ENCODE peak calls at places on chromosomes 6 and 20, in four cellular contexts. T is neuronal stem cell; N is CD8-positive, alpha-beta T cell; Z is transverse colon. A is an unnamed sample.
A peak's percentile ranks its signal among the peaks of the same experiment; 100 is the strongest.

GRCh38 chr20:46739441-46740213 is 30.2 kb downstream of the SLC2A10 start:
- DNase-seq in T (no peak), N (no peak), Z (no peak), A (no peak)

GRCh38 chr20:63051186-63051860 is 44.6 kb upstream of the BHLHE23 start:
- DNase-seq in T (no peak), N (no peak), Z (no peak), A (peak; percentile 39)

GRCh38 chr20:43925786-43926185 is 11.1 kb downstream of the TOX2 start:
- DNase-seq in T (no peak), N (no peak), Z (peak; percentile 40), A (no peak)

GRCh38 chr6:4316867-4317400 is 181.6 kb upstream of the ECI2 start:
- DNase-seq in T (no peak), N (no peak), Z (peak; percentile 71), A (peak; percentile 80)

GRCh38 chr20:47789081-47789998 is 4.1 kb upstream of the SULF2 start:
- DNase-seq in T (no peak), N (no peak), Z (no peak), A (no peak)

GRCh38 chr6:69487688-69488087 is 309.1 kb downstream of the LMBRD1 start:
- DNase-seq in T (no peak), N (no peak), Z (no peak), A (no peak)

GRCh38 chr20:53613748-53614147 is 20.1 kb upstream of the ZNF217 start:
- DNase-seq in T (no peak), N (no peak), Z (no peak), A (no peak)

GRCh38 chr6:72579865-72580264 is 42.0 kb upstream of the KCNQ5 start:
- DNase-seq in T (no peak), N (no peak), Z (no peak), A (no peak)

GRCh38 chr6:8589941-8590676 is 154.8 kb upstream of the SLC35B3 start:
- DNase-seq in T (no peak), N (no peak), Z (no peak), A (no peak)

GRCh38 chr6:100475554-100476325 is 11.0 kb upstream of the SIM1 start:
- DNase-seq in T (no peak), N (no peak), Z (no peak), A (no peak)

GRCh38 chr6:85679445-85680123 is 36.9 kb upstream of the SYNCRIP start:
- DNase-seq in T (no peak), N (no peak), Z (no peak), A (no peak)

GRCh38 chr6:34319471-34319885 is 70.7 kb upstream of the SMIM29 start:
- DNase-seq in T (no peak), N (no peak), Z (no peak), A (no peak)

GRCh38 chr6:225121-225721 is 67.1 kb upstream of the DUSP22 start:
- DNase-seq in T (no peak), N (peak; percentile 71), Z (no peak), A (no peak)

GRCh38 chr6:29926795-29927427 is 15.4 kb upstream of the HLA-A start:
- DNase-seq in T (no peak), N (peak; percentile 81), Z (peak; percentile 84), A (peak; percentile 89)

GRCh38 chr6:121242386-121242785 is 91.9 kb downstream of the TBC1D32 start:
- DNase-seq in T (no peak), N (no peak), Z (no peak), A (no peak)

DNA sequence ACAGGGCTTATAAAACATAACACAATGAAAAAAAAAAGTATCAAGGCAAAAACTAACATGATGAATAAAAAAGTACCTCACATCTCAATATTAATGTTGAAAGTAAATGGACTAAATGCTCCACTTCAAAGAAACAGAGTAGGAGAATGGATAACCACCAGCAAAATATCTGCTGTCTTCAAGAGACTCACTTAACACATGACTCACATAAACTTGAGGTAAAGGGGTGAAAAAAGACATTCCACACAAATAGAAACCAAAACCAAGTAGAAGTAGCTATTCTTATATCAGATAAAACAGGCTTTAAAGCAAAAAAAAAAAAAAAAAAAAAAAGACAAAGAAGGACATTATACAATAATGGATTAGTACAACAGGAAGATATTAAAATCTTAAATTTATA is 86.9 kb downstream of the TBC1D32 start:
- DNase-seq in T (no peak), N (no peak), Z (no peak), A (no peak)
- H3K9me3 ChIP-seq in T (no peaks in the 10 kb centered on the region), N (no peaks in the 10 kb centered on the region), Z (peaks cover 8% of the 10 kb centered on the region), A (peaks cover 2% of the 10 kb centered on the region)

DNA sequence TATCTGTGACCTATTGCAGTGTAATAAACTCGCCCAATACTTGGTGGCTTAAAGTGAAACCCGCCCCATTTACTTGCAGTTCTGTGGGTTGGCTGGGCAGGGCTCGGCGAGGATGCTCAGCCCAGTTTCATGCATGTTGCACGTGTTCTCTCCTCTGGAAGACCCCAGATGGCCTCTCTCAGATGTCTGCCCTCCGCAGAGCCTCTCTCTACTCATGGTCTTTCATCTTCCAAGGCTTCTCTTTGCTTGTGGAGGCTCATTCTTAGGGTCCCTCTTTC is 251.4 kb downstream of the SOD2 start:
- DNase-seq in T (no peak), N (no peak), Z (no peak), A (no peak)
- H3K9me3 ChIP-seq in T (no peaks in the 10 kb centered on the region), N (no peaks in the 10 kb centered on the region), Z (no peaks in the 10 kb centered on the region), A (no peaks in the 10 kb centered on the region)

DNA sequence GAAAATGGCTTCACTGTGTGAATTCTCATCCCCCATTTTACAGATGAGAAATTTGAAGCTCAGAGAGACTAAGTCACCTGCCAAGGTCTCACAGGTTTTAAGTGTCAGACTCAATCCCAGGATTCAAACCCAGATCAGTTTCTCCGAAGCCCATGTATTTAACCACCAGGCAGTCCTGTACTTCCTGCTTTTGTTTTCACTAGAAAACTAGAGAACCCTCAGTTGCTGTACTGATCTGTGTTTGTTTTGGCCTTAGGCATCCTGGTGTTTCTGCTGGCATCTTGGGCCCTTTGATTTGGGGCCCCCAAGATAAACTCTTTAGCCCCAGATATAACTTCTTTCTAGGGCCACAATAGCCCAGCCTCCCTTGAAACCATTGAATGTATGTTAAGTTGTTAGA is 36.5 kb downstream of the PPP1R16B start:
- DNase-seq in T (no peak), N (no peak), Z (no peak), A (no peak)
- H3K9me3 ChIP-seq in T (no peaks in the 10 kb centered on the region), N (no peaks in the 10 kb centered on the region), Z (no peaks in the 10 kb centered on the region), A (no peaks in the 10 kb centered on the region)

GRCh38 chr6:83870649-83871048 is 11.2 kb downstream of the CYB5R4 start:
- DNase-seq in T (no peak), N (no peak), Z (no peak), A (no peak)

GRCh38 chr6:83862776-83863471 is 3.4 kb downstream of the CYB5R4 start:
- DNase-seq in T (no peak), N (no peak), Z (no peak), A (no peak)

GRCh38 chr6:83868639-83869038 is 9.2 kb downstream of the CYB5R4 start:
- DNase-seq in T (no peak), N (no peak), Z (no peak), A (no peak)

GRCh38 chr6:83867527-83868161 is 8.2 kb downstream of the CYB5R4 start:
- DNase-seq in T (peak; percentile 37), N (no peak), Z (peak; percentile 36), A (no peak)

GRCh38 chr6:83867043-83867442 is 7.6 kb downstream of the CYB5R4 start:
- DNase-seq in T (no peak), N (no peak), Z (no peak), A (no peak)
- H3K9me3 ChIP-seq in T (peaks cover 25% of the 10 kb centered on the region), N (no peaks in the 10 kb centered on the region), Z (no peaks in the 10 kb centered on the region), A (no peaks in the 10 kb centered on the region)

GRCh38 chr6:159400806-159401205 is 231.6 kb downstream of the FNDC1 start:
- DNase-seq in T (no peak), N (no peak), Z (no peak), A (no peak)
- H3K9me3 ChIP-seq in T (no peaks in the 10 kb centered on the region), N (no peaks in the 10 kb centered on the region), Z (no peaks in the 10 kb centered on the region), A (no peaks in the 10 kb centered on the region)

GRCh38 chr6:27448456-27448855 is 24.4 kb downstream of the ZNF184 start:
- DNase-seq in T (no peak), N (no peak), Z (no peak), A (no peak)
- H3K9me3 ChIP-seq in T (peaks cover 67% of the 10 kb centered on the region), N (peaks cover 49% of the 10 kb centered on the region), Z (peaks cover 65% of the 10 kb centered on the region), A (peaks cover 38% of the 10 kb centered on the region)

GRCh38 chr6:166438211-166438861 is 55.6 kb upstream of the MPC1 start:
- DNase-seq in T (no peak), N (peak; percentile 9), Z (no peak), A (no peak)

GRCh38 chr6:166437661-166438060 is 54.9 kb upstream of the MPC1 start:
- DNase-seq in T (no peak), N (peak; percentile 35), Z (no peak), A (no peak)

GRCh38 chr6:166440729-166441128 is 58.0 kb upstream of the MPC1 start:
- DNase-seq in T (no peak), N (no peak), Z (no peak), A (no peak)

GRCh38 chr6:166440106-166440505 is 57.4 kb upstream of the MPC1 start:
- DNase-seq in T (no peak), N (no peak), Z (no peak), A (no peak)

GRCh38 chr6:166439366-166440091 is 56.8 kb upstream of the MPC1 start:
- DNase-seq in T (no peak), N (no peak), Z (no peak), A (no peak)
- H3K9me3 ChIP-seq in T (no peaks in the 10 kb centered on the region), N (no peaks in the 10 kb centered on the region), Z (no peaks in the 10 kb centered on the region), A (no peaks in the 10 kb centered on the region)

DNA sequence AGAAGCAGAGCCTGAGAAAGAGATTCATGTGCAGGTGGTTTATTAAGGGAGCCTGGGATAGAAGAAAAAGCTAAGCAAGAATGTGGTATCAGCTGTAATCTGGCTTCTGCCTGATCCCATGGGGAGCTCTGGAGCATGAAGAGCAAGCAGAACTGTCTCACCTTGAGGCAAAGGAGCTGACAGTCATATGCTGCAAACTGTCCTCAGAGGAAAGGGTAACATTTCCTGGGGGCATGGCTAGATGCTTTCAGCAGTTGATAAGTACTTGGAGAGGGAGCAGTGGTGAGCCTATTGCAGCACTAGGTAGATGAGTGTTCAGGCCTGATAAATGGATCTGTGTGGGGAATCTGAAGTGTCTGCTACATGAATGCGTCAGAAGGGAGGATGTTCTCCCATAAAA is 621.5 kb upstream of the BTBD3 start:
- DNase-seq in T (no peak), N (no peak), Z (no peak), A (no peak)
- H3K9me3 ChIP-seq in T (no peaks in the 10 kb centered on the region), N (no peaks in the 10 kb centered on the region), Z (no peaks in the 10 kb centered on the region), A (no peaks in the 10 kb centered on the region)

GRCh38 chr6:17728551-17729222 is 22.0 kb upstream of the NUP153 start:
- DNase-seq in T (no peak), N (no peak), Z (no peak), A (no peak)
- H3K9me3 ChIP-seq in T (no peaks in the 10 kb centered on the region), N (no peaks in the 10 kb centered on the region), Z (no peaks in the 10 kb centered on the region), A (no peaks in the 10 kb centered on the region)

GRCh38 chr6:16811277-16811979 is 50.2 kb upstream of the ATXN1 start:
- DNase-seq in T (no peak), N (no peak), Z (no peak), A (no peak)
- H3K9me3 ChIP-seq in T (peaks cover 3% of the 10 kb centered on the region), N (peaks cover 5% of the 10 kb centered on the region), Z (no peaks in the 10 kb centered on the region), A (no peaks in the 10 kb centered on the region)